ENCODE peak calls at places on chromosomes 5 and 9, in eight cellular contexts. One of them, this sample, is unnamed.
A peak's percentile ranks its signal among the peaks of the same experiment; 100 is the strongest.

GRCh38 chr9:97556721-97557605 is 55.5 kb downstream of the TMOD1 start:
- DNase-seq in heart left ventricle: no peak
- DNase-seq in esophagus squamous epithelium: no peak
- DNase-seq in ovary: peak; percentile 87
- DNase-seq in trophoblast cell: no peak
- DNase-seq in spleen: no peak
- DNase-seq in neural progenitor cell: no peak
- DNase-seq in A549: no peak
- DNase-seq in this sample: no peak

GRCh38 chr5:157516016-157516415 is 56.0 kb downstream of the NIPAL4 start:
- DNase-seq in neural progenitor cell: no peak
- DNase-seq in trophoblast cell: no peak
- DNase-seq in ovary: peak; percentile 29
- DNase-seq in esophagus squamous epithelium: no peak
- DNase-seq in heart left ventricle: no peak
- DNase-seq in A549: peak; percentile 30
- DNase-seq in spleen: no peak
- DNase-seq in this sample: no peak

GRCh38 chr9:21591221-21592062 is 109.3 kb upstream of the IFNE start:
- DNase-seq in esophagus squamous epithelium: no peak
- DNase-seq in heart left ventricle: peak; percentile 50
- DNase-seq in trophoblast cell: peak; percentile 86
- DNase-seq in neural progenitor cell: peak; percentile 18
- DNase-seq in ovary: peak; percentile 20
- DNase-seq in spleen: no peak
- DNase-seq in A549: peak; percentile 99
- DNase-seq in this sample: no peak

GRCh38 chr5:127805448-127805847 is 102.3 kb downstream of the CCDC192 start:
- DNase-seq in heart left ventricle: no peak
- DNase-seq in esophagus squamous epithelium: no peak
- DNase-seq in neural progenitor cell: no peak
- DNase-seq in trophoblast cell: no peak
- DNase-seq in spleen: no peak
- DNase-seq in A549: no peak
- DNase-seq in ovary: no peak
- DNase-seq in this sample: no peak

GRCh38 chr5:108919591-108920326 is 172.1 kb downstream of the FER start:
- DNase-seq in spleen: no peak
- DNase-seq in neural progenitor cell: no peak
- DNase-seq in esophagus squamous epithelium: no peak
- DNase-seq in ovary: no peak
- DNase-seq in A549: no peak
- DNase-seq in trophoblast cell: no peak
- DNase-seq in heart left ventricle: no peak
- DNase-seq in this sample: no peak

GRCh38 chr5:137751869-137752491 is 2.2 kb downstream of the HNRNPA0 start:
- DNase-seq in esophagus squamous epithelium: no peak
- DNase-seq in trophoblast cell: peak; percentile 28
- DNase-seq in neural progenitor cell: peak; percentile 74
- DNase-seq in ovary: peak; percentile 47
- DNase-seq in heart left ventricle: no peak
- DNase-seq in spleen: no peak
- DNase-seq in A549: peak; percentile 78
- DNase-seq in this sample: no peak

GRCh38 chr5:173291722-173292658 is 36.2 kb downstream of the STC2 start:
- DNase-seq in heart left ventricle: no peak
- DNase-seq in A549: no peak
- DNase-seq in trophoblast cell: no peak
- DNase-seq in ovary: no peak
- DNase-seq in esophagus squamous epithelium: no peak
- DNase-seq in spleen: no peak
- DNase-seq in neural progenitor cell: peak; percentile 80
- DNase-seq in this sample: no peak

GRCh38 chr5:71932649-71933338 is 174.5 kb upstream of the MAP1B start:
- DNase-seq in spleen: no peak
- DNase-seq in ovary: peak; percentile 68
- DNase-seq in esophagus squamous epithelium: no peak
- DNase-seq in A549: peak; percentile 93
- DNase-seq in heart left ventricle: peak; percentile 74
- DNase-seq in trophoblast cell: no peak
- DNase-seq in neural progenitor cell: peak; percentile 75
- DNase-seq in this sample: no peak

GRCh38 chr5:60092671-60093422 is 199.3 kb upstream of the PDE4D start:
- DNase-seq in neural progenitor cell: no peak
- DNase-seq in spleen: no peak
- DNase-seq in esophagus squamous epithelium: no peak
- DNase-seq in ovary: no peak
- DNase-seq in A549: peak; percentile 83
- DNase-seq in trophoblast cell: peak; percentile 69
- DNase-seq in heart left ventricle: no peak
- DNase-seq in this sample: no peak

GRCh38 chr9:131405858-131406566 is 12.1 kb downstream of the PRRC2B start:
- DNase-seq in ovary: no peak
- DNase-seq in esophagus squamous epithelium: no peak
- DNase-seq in neural progenitor cell: no peak
- DNase-seq in trophoblast cell: no peak
- DNase-seq in A549: no peak
- DNase-seq in heart left ventricle: no peak
- DNase-seq in spleen: no peak
- DNase-seq in this sample: no peak

GRCh38 chr5:180084638-180085561 is 13.3 kb upstream of the RNF130 start:
- DNase-seq in spleen: no peak
- DNase-seq in trophoblast cell: peak; percentile 63
- DNase-seq in neural progenitor cell: peak; percentile 36
- DNase-seq in ovary: no peak
- DNase-seq in esophagus squamous epithelium: no peak
- DNase-seq in A549: peak; percentile 19
- DNase-seq in heart left ventricle: no peak
- DNase-seq in this sample: no peak
- H3K27ac ChIP-seq in spleen: no peak overlapping the region
- H3K27ac ChIP-seq in trophoblast cell: no peak overlapping the region
- H3K27ac ChIP-seq in neural progenitor cell: peak overlapping the region; percentile 99
- H3K27ac ChIP-seq in ovary: no peak overlapping the region
- H3K27ac ChIP-seq in esophagus squamous epithelium: no peak overlapping the region
- H3K27ac ChIP-seq in A549: no peak overlapping the region
- H3K27ac ChIP-seq in heart left ventricle: no peak overlapping the region
- H3K27ac ChIP-seq in this sample: no peak overlapping the region

GRCh38 chr9:133532937-133533668 is 1.4 kb upstream of the ADAMTSL2 start:
- DNase-seq in ovary: peak; percentile 72
- DNase-seq in spleen: peak; percentile 85
- DNase-seq in esophagus squamous epithelium: no peak
- DNase-seq in trophoblast cell: peak; percentile 38
- DNase-seq in A549: peak; percentile 78
- DNase-seq in neural progenitor cell: peak; percentile 88
- DNase-seq in heart left ventricle: peak; percentile 81
- DNase-seq in this sample: peak; percentile 22

GRCh38 chr9:133536080-133536479 is 1.6 kb downstream of the ADAMTSL2 start:
- DNase-seq in heart left ventricle: no peak
- DNase-seq in esophagus squamous epithelium: no peak
- DNase-seq in A549: no peak
- DNase-seq in trophoblast cell: no peak
- DNase-seq in ovary: no peak
- DNase-seq in neural progenitor cell: no peak
- DNase-seq in spleen: no peak
- DNase-seq in this sample: no peak

GRCh38 chr9:133533878-133534277 is 626 bp upstream of the ADAMTSL2 start:
- DNase-seq in trophoblast cell: no peak
- DNase-seq in A549: no peak
- DNase-seq in neural progenitor cell: no peak
- DNase-seq in esophagus squamous epithelium: no peak
- DNase-seq in ovary: no peak
- DNase-seq in spleen: no peak
- DNase-seq in heart left ventricle: no peak
- DNase-seq in this sample: no peak

GRCh38 chr9:133535285-133535877 is 877 bp downstream of the ADAMTSL2 start:
- DNase-seq in A549: no peak
- DNase-seq in spleen: no peak
- DNase-seq in esophagus squamous epithelium: no peak
- DNase-seq in heart left ventricle: no peak
- DNase-seq in ovary: no peak
- DNase-seq in neural progenitor cell: no peak
- DNase-seq in trophoblast cell: no peak
- DNase-seq in this sample: no peak

DNA sequence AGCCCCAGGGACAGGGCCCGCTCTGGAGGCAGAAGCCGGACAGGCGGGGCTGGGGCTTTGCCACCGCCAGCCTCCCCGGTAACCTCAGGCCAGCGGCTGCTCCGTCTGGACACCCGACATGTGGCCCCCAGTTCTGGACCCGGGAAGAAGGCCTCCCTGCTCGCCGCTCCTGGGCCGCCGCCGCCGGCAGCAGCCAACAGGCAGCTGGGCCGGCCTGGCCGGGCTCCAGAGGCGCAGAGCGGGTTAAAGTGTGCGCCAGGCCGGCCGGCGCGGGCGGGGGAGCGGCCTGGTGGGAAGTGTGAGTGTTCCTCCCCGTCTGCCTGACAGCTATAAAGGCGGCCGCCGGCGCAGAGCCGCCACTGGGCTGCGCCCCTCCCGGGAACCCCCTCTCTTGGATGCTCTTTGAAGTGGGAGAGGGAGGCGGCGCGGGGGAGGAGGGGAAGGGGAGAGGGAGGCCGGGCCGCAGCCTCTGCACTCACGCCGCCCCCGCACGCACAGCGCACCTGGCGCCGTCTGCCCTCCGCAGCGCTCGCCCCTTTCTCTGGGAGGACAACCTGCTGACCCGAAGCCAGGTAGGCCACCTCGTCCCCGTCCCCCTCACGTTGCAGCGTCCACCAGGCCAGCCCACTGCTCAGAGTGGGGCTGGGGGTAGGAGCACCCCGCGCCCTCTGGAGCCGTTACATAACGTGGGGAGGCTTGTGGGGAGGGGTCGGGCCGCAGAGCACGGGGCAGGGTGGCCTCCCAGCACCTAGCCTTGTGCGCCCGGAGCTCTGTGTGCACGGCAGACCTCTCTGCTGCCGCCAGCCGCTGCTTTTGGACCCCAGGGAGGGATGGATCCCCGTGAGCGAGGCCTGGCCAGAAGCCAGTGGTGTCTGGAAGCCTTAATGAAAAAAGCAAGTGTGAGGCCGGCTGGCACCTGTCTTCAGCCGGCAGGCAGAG is at the start of gene ADAMTSL2:
- DNase-seq in A549: no peak
- DNase-seq in trophoblast cell: no peak
- DNase-seq in heart left ventricle: peak; percentile 91
- DNase-seq in neural progenitor cell: peak; percentile 85
- DNase-seq in esophagus squamous epithelium: no peak
- DNase-seq in spleen: no peak
- DNase-seq in ovary: peak; percentile 87
- DNase-seq in this sample: no peak
- H3K4me3 ChIP-seq in A549: no peak within 1 kb of the TSS
- H3K4me3 ChIP-seq in trophoblast cell: peak within 1 kb of the TSS; percentile 60
- H3K4me3 ChIP-seq in heart left ventricle: peak within 1 kb of the TSS; percentile 61
- H3K4me3 ChIP-seq in neural progenitor cell: peak within 1 kb of the TSS; percentile 27
- H3K4me3 ChIP-seq in esophagus squamous epithelium: peak within 1 kb of the TSS; percentile 37
- H3K4me3 ChIP-seq in spleen: peak within 1 kb of the TSS; percentile 29
- H3K4me3 ChIP-seq in ovary: peak within 1 kb of the TSS; percentile 25
- H3K4me3 ChIP-seq in this sample: no peak within 1 kb of the TSS

GRCh38 chr5:119302449-119302848 is 53.4 kb upstream of the TNFAIP8 start:
- DNase-seq in neural progenitor cell: no peak
- DNase-seq in spleen: no peak
- DNase-seq in esophagus squamous epithelium: no peak
- DNase-seq in heart left ventricle: no peak
- DNase-seq in A549: no peak
- DNase-seq in ovary: no peak
- DNase-seq in trophoblast cell: no peak
- DNase-seq in this sample: no peak
- H3K9me3 ChIP-seq in neural progenitor cell: no peaks in the 10 kb centered on the region
- H3K9me3 ChIP-seq in spleen: no peaks in the 10 kb centered on the region
- H3K9me3 ChIP-seq in esophagus squamous epithelium: no peaks in the 10 kb centered on the region
- H3K9me3 ChIP-seq in heart left ventricle: no peaks in the 10 kb centered on the region
- H3K9me3 ChIP-seq in A549: no peaks in the 10 kb centered on the region
- H3K9me3 ChIP-seq in ovary: no peaks in the 10 kb centered on the region
- H3K9me3 ChIP-seq in trophoblast cell: no peaks in the 10 kb centered on the region
- H3K9me3 ChIP-seq in this sample: no peaks in the 10 kb centered on the region

GRCh38 chr9:91935066-91935729 is 14.8 kb downstream of the ROR2 start:
- DNase-seq in ovary: no peak
- DNase-seq in A549: no peak
- DNase-seq in trophoblast cell: no peak
- DNase-seq in esophagus squamous epithelium: no peak
- DNase-seq in heart left ventricle: no peak
- DNase-seq in spleen: no peak
- DNase-seq in neural progenitor cell: peak; percentile 32
- DNase-seq in this sample: no peak
- H3K27ac ChIP-seq in ovary: no peak overlapping the region
- H3K27ac ChIP-seq in A549: no peak overlapping the region
- H3K27ac ChIP-seq in trophoblast cell: no peak overlapping the region
- H3K27ac ChIP-seq in esophagus squamous epithelium: peak overlapping the region; percentile 13
- H3K27ac ChIP-seq in heart left ventricle: no peak overlapping the region
- H3K27ac ChIP-seq in spleen: no peak overlapping the region
- H3K27ac ChIP-seq in neural progenitor cell: peak overlapping the region; percentile 53
- H3K27ac ChIP-seq in this sample: no peak overlapping the region

GRCh38 chr5:57231607-57232006 is 57.7 kb downstream of the GPBP1 start:
- DNase-seq in esophagus squamous epithelium: no peak
- DNase-seq in heart left ventricle: no peak
- DNase-seq in trophoblast cell: no peak
- DNase-seq in A549: no peak
- DNase-seq in ovary: no peak
- DNase-seq in spleen: no peak
- DNase-seq in neural progenitor cell: no peak
- DNase-seq in this sample: no peak
- H3K4me3 ChIP-seq in esophagus squamous epithelium: no peak overlapping the region
- H3K4me3 ChIP-seq in heart left ventricle: no peak overlapping the region
- H3K4me3 ChIP-seq in trophoblast cell: no peak overlapping the region
- H3K4me3 ChIP-seq in A549: no peak overlapping the region
- H3K4me3 ChIP-seq in ovary: no peak overlapping the region
- H3K4me3 ChIP-seq in spleen: no peak overlapping the region
- H3K4me3 ChIP-seq in neural progenitor cell: no peak overlapping the region
- H3K4me3 ChIP-seq in this sample: no peak overlapping the region

DNA sequence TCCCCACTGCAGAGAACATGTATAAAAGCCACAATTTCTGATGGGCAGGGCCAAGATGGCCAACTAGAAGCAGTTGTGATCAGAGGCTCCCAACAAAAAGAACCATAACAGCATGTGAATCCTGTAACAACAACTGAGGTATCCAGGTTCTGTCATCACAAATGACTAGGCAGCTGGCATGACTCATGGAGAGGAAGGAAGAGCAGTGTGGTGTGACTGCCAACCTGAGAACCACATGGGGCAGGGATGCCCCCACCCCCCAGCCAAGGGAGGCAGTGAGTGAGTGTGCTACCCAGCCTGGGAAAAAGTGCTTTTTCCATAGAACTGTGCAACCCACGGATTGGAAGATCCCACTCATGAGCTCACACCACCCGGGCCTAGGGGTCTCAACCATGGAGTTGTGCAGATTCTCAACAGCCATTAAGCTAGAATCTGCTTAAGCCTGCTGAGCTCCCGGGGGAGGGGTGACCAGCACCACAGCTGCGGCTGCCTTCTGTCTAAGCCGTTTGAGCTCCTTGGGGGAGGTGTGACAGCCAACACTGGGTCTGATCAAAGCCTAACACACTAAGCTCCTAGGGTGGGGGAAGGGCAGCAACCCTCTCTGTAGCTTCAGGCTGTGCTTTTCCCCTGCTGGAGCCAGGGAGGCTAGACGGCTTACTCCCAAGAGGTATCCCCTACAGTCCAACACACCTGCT is 80.1 kb upstream of the DMAC1 start:
- DNase-seq in trophoblast cell: no peak
- DNase-seq in A549: no peak
- DNase-seq in spleen: no peak
- DNase-seq in esophagus squamous epithelium: no peak
- DNase-seq in ovary: no peak
- DNase-seq in neural progenitor cell: peak; percentile 88
- DNase-seq in heart left ventricle: no peak
- DNase-seq in this sample: no peak
- H3K9me3 ChIP-seq in trophoblast cell: peaks cover 5% of the 10 kb centered on the region
- H3K9me3 ChIP-seq in A549: no peaks in the 10 kb centered on the region
- H3K9me3 ChIP-seq in spleen: peaks cover 14% of the 10 kb centered on the region
- H3K9me3 ChIP-seq in esophagus squamous epithelium: no peaks in the 10 kb centered on the region
- H3K9me3 ChIP-seq in ovary: no peaks in the 10 kb centered on the region
- H3K9me3 ChIP-seq in neural progenitor cell: no peaks in the 10 kb centered on the region
- H3K9me3 ChIP-seq in heart left ventricle: no peaks in the 10 kb centered on the region
- H3K9me3 ChIP-seq in this sample: no peaks in the 10 kb centered on the region

GRCh38 chr5:150762216-150762615 is 3.4 kb upstream of the DCTN4 start:
- DNase-seq in A549: no peak
- DNase-seq in trophoblast cell: peak; percentile 16
- DNase-seq in heart left ventricle: no peak
- DNase-seq in spleen: no peak
- DNase-seq in esophagus squamous epithelium: no peak
- DNase-seq in neural progenitor cell: no peak
- DNase-seq in ovary: no peak
- DNase-seq in this sample: no peak
- H3K27ac ChIP-seq in A549: no peak overlapping the region
- H3K27ac ChIP-seq in trophoblast cell: no peak overlapping the region
- H3K27ac ChIP-seq in heart left ventricle: no peak overlapping the region
- H3K27ac ChIP-seq in spleen: peak overlapping the region; percentile 79
- H3K27ac ChIP-seq in esophagus squamous epithelium: peak overlapping the region; percentile 48
- H3K27ac ChIP-seq in neural progenitor cell: no peak overlapping the region
- H3K27ac ChIP-seq in ovary: no peak overlapping the region
- H3K27ac ChIP-seq in this sample: no peak overlapping the region